ENCODE peak calls at places on chromosome 1, in nine cellular contexts. F, Y, D, G, R, S, A, B and X are unnamed samples.

GRCh38 chr1:203175237-203176181 is at the start of gene MYBPH:
- DNase-seq in G (no peak), Y (no peak), F (no peak), A (no peak), S (no peak), R (no peak), D (peak; percentile 38), B (no peak), X (no peak)

GRCh38 chr1:172946814-172947507 is 103.8 kb downstream of the TNFSF18 start:
- DNase-seq in D (no peak), G (peak; percentile 49), A (peak; percentile 54), Y (no peak), F (no peak), R (no peak), B (no peak), S (no peak), X (peak; percentile 69)

GRCh38 chr1:118209648-118210047 is 24.6 kb upstream of the SPAG17 start:
- DNase-seq in B (no peak), R (no peak), F (no peak), A (no peak), Y (no peak), S (no peak), G (no peak), D (no peak), X (no peak)

GRCh38 chr1:169113613-169114119 is 7.2 kb downstream of the ATP1B1 start:
- DNase-seq in B (no peak), D (no peak), A (peak; percentile 92), Y (no peak), S (peak; percentile 93), R (no peak), F (no peak), G (peak; percentile 73), X (peak; percentile 87)

GRCh38 chr1:24157921-24158481 is 15.1 kb upstream of the IL22RA1 start:
- DNase-seq in F (no peak), G (no peak), S (no peak), D (no peak), A (no peak), Y (peak; percentile 87), R (no peak), B (no peak), X (peak; percentile 6)

GRCh38 chr1:229388876-229389580 is 44.9 kb downstream of the ACTA1 start:
- DNase-seq in A (peak; percentile 41), Y (no peak), S (no peak), D (no peak), F (no peak), R (no peak), B (no peak), G (peak; percentile 63), X (peak; percentile 70)

GRCh38 chr1:115164484-115164883 is 75.2 kb upstream of the TSPAN2 start:
- DNase-seq in A (no peak), Y (no peak), B (no peak), F (no peak), D (no peak), R (no peak), G (peak; percentile 32), S (no peak), X (peak; percentile 78)

GRCh38 chr1:86419277-86419903 is 4.6 kb upstream of the CLCA2 start:
- DNase-seq in B (peak; percentile 42), R (no peak), G (peak; percentile 45), Y (no peak), S (no peak), D (no peak), A (no peak), F (no peak), X (peak; percentile 41)

GRCh38 chr1:225813250-225813964 is 3.5 kb downstream of the EPHX1 start:
- DNase-seq in F (no peak), G (peak; percentile 81), Y (no peak), A (no peak), B (peak; percentile 76), R (peak; percentile 78), S (no peak), D (peak; percentile 72), X (peak; percentile 79)

GRCh38 chr1:52268372-52268771 is 97.6 kb downstream of the CC2D1B start:
- DNase-seq in D (no peak), F (no peak), S (no peak), R (peak; percentile 22), Y (no peak), A (peak; percentile 9), G (peak; percentile 9), B (no peak), X (peak; percentile 7)

GRCh38 chr1:51525295-51525694 is 6.2 kb upstream of the EPS15 start:
- DNase-seq in A (no peak), D (no peak), G (no peak), B (no peak), Y (no peak), S (no peak), F (no peak), R (no peak), X (no peak)

GRCh38 chr1:220094016-220094911 is at the start of gene IARS2:
- DNase-seq in B (peak; percentile 93), G (peak; percentile 83), Y (peak; percentile 89), F (peak; percentile 90), R (peak; percentile 92), A (peak; percentile 87), S (peak; percentile 38), D (peak; percentile 91), X (peak; percentile 74)

GRCh38 chr1:220092694-220093093 is 1.2 kb upstream of the IARS2 start:
- DNase-seq in S (no peak), B (no peak), R (no peak), A (no peak), Y (no peak), F (no peak), D (no peak), G (no peak), X (no peak)

GRCh38 chr1:220089650-220090556 is at the start of gene BPNT1:
- DNase-seq in S (peak; percentile 89), R (peak; percentile 92), G (peak; percentile 95), D (peak; percentile 94), Y (peak; percentile 89), F (peak; percentile 99), B (peak; percentile 99), A (peak; percentile 87), X (peak; percentile 92)

GRCh38 chr1:220093361-220094015 is 444 bp upstream of the IARS2 start:
- DNase-seq in D (no peak), F (no peak), S (no peak), G (no peak), Y (no peak), B (no peak), A (no peak), R (no peak), X (peak; percentile 3)
- H3K4me3 ChIP-seq in D (peak overlapping the region; percentile 84), F (no peak overlapping the region), S (no peak overlapping the region), G (no peak overlapping the region), Y (peak overlapping the region; percentile 98), B (peak overlapping the region; percentile 97), A (peak overlapping the region; percentile 17), R (peak overlapping the region; percentile 86), X (no peak overlapping the region)

DNA sequence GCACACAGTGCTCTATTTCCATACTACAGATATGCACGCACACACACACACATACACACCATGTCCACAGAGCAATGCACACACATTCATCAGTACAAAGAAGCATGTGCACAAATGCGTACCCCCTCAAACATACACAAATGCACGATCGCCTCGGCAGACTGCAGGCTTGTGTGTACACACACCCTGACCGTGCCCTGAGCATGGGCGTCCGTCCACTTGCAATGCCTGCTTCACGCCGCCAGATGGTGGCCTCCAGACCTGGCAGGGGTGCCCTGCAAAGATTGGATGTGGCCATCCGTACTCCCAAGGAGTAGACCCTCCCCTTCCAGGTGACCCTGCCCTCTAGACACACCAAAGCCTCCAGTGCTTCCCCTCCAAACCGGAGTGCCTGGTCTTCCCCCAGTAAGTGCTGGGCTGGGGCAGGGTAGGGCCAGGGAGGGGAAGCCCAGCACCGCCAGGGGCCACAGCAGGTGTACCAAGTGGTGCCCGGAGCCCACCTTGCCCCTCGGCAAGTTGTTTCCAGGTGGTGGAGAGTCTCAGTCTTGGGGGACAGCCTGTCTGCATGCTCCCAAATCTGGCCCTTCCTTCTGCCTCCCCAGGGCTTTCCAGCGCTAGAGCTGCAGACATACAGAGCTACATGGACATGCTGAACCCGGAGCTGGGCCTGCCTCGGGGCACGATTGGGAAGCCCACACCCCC is 20.6 kb downstream of the ESPN start:
- DNase-seq in A (no peak), Y (peak; percentile 75), D (no peak), S (no peak), G (peak; percentile 37), R (peak; percentile 80), F (no peak), B (peak; percentile 77), X (peak; percentile 26)
- TF ChIP-seq CTCF in A (peak; percentile 52), Y (peak; percentile 27), D (peak; percentile 41), S (peak; percentile 53), G (peak; percentile 25), R (peak; percentile 74), F (peak; percentile 67), B (peak; percentile 64), X (peak; percentile 41)

DNA sequence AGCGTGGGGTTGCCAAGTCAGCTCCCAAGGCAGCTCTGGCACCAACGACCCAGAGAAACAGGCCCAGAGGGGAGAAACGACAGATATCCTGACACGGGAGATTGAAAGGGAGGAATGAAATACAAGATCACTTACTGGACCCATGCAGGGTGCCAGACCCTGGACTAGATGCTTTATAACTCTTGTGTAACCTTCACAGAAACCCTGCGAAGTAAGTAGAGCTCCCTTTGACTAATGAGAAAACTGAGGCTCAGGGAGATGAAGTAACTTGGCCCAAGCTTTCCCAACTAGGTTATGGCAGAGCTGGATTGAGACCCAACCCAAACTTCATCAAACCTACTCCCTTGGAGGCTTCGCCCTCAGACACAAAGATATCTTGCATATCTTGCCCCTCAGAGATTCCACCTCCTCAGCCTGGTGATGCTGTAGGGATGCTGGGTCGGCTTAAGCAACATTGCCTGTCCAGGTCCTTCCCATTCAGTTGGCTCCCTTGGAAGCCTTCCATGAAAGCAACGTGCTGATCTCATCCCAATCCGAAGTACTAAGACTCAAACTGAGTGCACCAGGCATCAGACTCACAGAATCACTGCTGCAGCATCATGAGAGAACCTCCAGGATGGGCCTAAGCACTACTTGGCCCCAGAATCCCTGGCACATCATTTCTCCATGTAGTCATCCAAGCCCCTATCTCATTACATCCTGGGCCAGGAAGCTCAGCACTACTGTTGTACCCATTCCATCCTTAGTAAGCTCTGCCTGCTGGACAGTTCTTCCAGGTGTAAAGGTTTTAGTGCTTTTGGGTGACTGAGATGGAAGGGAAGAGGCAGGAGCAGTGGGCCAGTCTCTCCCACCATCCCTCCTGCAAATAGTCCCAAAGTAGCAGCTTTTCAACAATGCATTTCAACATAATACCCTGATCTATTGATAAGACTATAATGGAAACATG is 1.1 kb upstream of the IGSF9 start:
- DNase-seq in B (no peak), G (no peak), S (no peak), R (no peak), Y (no peak), A (no peak), D (no peak), F (no peak), X (peak; percentile 26)
- H3K4me3 ChIP-seq in B (no peak overlapping the region), G (no peak overlapping the region), S (peak overlapping the region; percentile 41), R (peak overlapping the region; percentile 52), Y (peak overlapping the region; percentile 51), A (no peak overlapping the region), D (peak overlapping the region; percentile 15), F (peak overlapping the region; percentile 67), X (no peak overlapping the region)

DNA sequence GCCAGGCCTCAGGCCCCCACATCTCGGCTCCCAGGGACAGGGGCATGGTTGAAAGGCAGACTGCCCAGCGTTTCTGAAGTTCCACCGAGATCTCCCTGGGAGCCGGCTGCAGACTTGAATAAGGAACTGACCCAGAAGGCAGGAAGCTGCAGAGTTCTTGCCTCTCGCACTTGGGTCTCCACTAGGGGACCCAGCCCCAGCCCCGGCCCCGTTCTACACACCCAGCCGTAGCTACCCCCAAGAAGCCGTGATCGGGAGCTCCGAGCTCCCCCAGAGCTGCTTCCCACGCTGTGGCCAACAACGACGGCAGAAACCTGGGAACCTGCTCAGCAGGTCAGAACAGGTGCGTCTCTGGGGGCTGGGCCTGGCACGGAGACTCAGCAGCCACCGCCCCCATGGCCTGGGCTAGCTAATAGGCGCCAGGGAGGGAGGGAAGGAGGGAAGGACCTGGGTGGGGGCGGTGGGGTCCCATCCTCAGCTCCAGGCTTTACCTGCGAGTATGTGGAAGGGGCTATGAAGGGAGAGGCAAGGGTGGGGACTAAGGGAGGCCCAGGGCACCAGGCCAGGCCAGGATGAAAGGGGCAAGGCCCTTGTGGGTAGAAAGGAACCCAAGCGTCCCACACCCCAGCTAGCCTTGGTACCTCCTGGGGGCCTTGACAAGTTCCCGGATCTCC is at the start of gene NECTIN4:
- DNase-seq in D (no peak), A (no peak), G (no peak), Y (no peak), B (peak; percentile 83), F (no peak), S (no peak), R (no peak), X (no peak)
- TF ChIP-seq CTCF in D (no peak), A (no peak), G (no peak), Y (no peak), B (no peak), F (no peak), S (no peak), R (no peak), X (no peak)